ENCODE peak calls at places on chromosomes 3 and 15, in ten cellular contexts. Q is thyroid gland; O is HS-5; J is fibroblast of the aortic adventitia; C is fibroblast of gingiva; A is cardiac muscle cell; M is Peyer's patch; H is activated gamma-delta T cell treated with Interleukin-2 at 50 U/mL for 16 hours; Y is HEK293T; P is stimulated activated CD8-positive, alpha-beta memory T cell treated with anti-CD3 and anti-CD28 coated beads, Interleukin-4, amount 100 ng/mL, for 48 hours. K is an unnamed sample.

GRCh38 chr3:118408431-118408830 is 626.2 kb downstream of the IGSF11 start:
- DNase-seq in C (no peak), Q (no peak), P (no peak), O (no peak), Y (no peak), M (no peak), J (no peak), A (no peak), H (no peak), K (no peak)

GRCh38 chr3:107988464-107989156 is 102.2 kb downstream of the CD47 start:
- DNase-seq in O (no peak), C (peak), P (no peak), Q (peak), J (peak), H (no peak), A (peak), Y (no peak), M (peak), K (peak)

GRCh38 chr15:62734706-62735105 is 307.8 kb upstream of the TPM1 start:
- DNase-seq in J (no peak), C (no peak), O (no peak), A (no peak), M (no peak), H (no peak), Q (no peak), P (no peak), Y (peak), K (no peak)

GRCh38 chr15:32959077-32959476 is 235.4 kb downstream of the FMN1 start:
- DNase-seq in A (no peak), Q (no peak), J (peak), Y (no peak), P (no peak), O (no peak), H (no peak), M (no peak), C (peak), K (no peak)

GRCh38 chr15:25403771-25404170 is 35.1 kb downstream of the UBE3A start:
- DNase-seq in O (no peak), Y (no peak), M (no peak), C (no peak), P (no peak), Q (no peak), J (no peak), A (no peak), H (no peak), K (no peak)

GRCh38 chr3:58683001-58683845 is 16.6 kb upstream of the FAM3D start:
- DNase-seq in Q (no peak), J (peak), M (no peak), P (peak), Y (no peak), C (peak), O (no peak), H (no peak), A (no peak), K (no peak)

GRCh38 chr3:144265527-144266100 is 294.0 kb downstream of the DIPK2A start:
- DNase-seq in O (no peak), M (no peak), Q (no peak), A (no peak), J (peak), Y (no peak), P (no peak), H (no peak), C (peak), K (no peak)

GRCh38 chr3:105398407-105398806 is 31.7 kb downstream of the ALCAM start:
- DNase-seq in P (no peak), M (no peak), Y (no peak), O (no peak), H (no peak), A (no peak), J (no peak), Q (no peak), C (no peak), K (no peak)

GRCh38 chr3:71051259-71051595 is 532.3 kb downstream of the FOXP1 start:
- DNase-seq in P (no peak), H (no peak), M (no peak), A (no peak), Q (no peak), O (no peak), C (no peak), J (no peak), Y (no peak), K (no peak)

GRCh38 chr3:21944251-21944650 is 193.2 kb upstream of the ZNF385D start:
- DNase-seq in A (peak), Y (no peak), Q (no peak), O (no peak), H (no peak), M (no peak), P (no peak), J (peak), C (no peak), K (no peak)

GRCh38 chr3:104190681-104191080 is 1176.0 kb upstream of the ALCAM start:
- DNase-seq in C (no peak), O (no peak), H (no peak), A (no peak), J (no peak), Y (no peak), M (no peak), Q (no peak), P (no peak), K (no peak)

GRCh38 chr3:52722491-52722890 is 16.6 kb downstream of the SPCS1 start:
- DNase-seq in J (no peak), C (no peak), Y (no peak), Q (no peak), A (no peak), O (no peak), M (no peak), P (no peak), H (no peak), K (no peak)

GRCh38 chr3:78941587-78941986 is 826.2 kb downstream of the ROBO1 start:
- DNase-seq in M (no peak), H (no peak), J (peak), O (peak), A (no peak), Q (no peak), P (no peak), Y (no peak), C (peak), K (no peak)

GRCh38 chr3:113914646-113915045 is 33.2 kb upstream of the ZDHHC23 start:
- DNase-seq in H (no peak), J (peak), C (peak), A (no peak), P (no peak), O (peak), Q (no peak), M (no peak), Y (no peak), K (no peak)

GRCh38 chr15:67805871-67806538 is 19.3 kb upstream of the SKOR1 start:
- DNase-seq in H (no peak), J (no peak), O (no peak), M (peak), A (no peak), C (no peak), Y (no peak), Q (peak), P (no peak), K (no peak)

GRCh38 chr15:68930268-68931022 is at the start of gene SPESP1:
- DNase-seq in H (peak), A (no peak), Y (no peak), P (peak), M (peak), J (peak), O (peak), C (peak), Q (peak), K (no peak)

GRCh38 chr15:75042730-75043508 is 19.5 kb downstream of the PPCDC start:
- DNase-seq in J (peak), H (peak), O (no peak), C (peak), A (peak), Y (no peak), M (peak), Q (peak), P (peak), K (no peak)

GRCh38 chr3:173109143-173109542 is 31.9 kb downstream of the SPATA16 start:
- DNase-seq in Y (peak), Q (no peak), O (no peak), C (no peak), P (no peak), M (no peak), A (no peak), H (no peak), J (no peak), K (no peak)

GRCh38 chr3:69787436-69788168 is 48.3 kb downstream of the MITF start:
- DNase-seq in O (peak), A (no peak), C (peak), Y (no peak), P (no peak), M (no peak), J (peak), H (no peak), Q (no peak), K (no peak)

GRCh38 chr3:13045245-13045903 is 27.9 kb downstream of the IQSEC1 start:
- DNase-seq in Y (no peak), C (no peak), M (no peak), Q (no peak), P (no peak), H (no peak), O (no peak), A (no peak), J (no peak), K (no peak)